ENCODE peak calls at places on chromosomes 2 and 18, in five cellular contexts. Z is IMR-90, L is HCT116, H is adrenal gland, U is K562. J is an unnamed sample.

GRCh38 chr2:23487735-23488492 is 102.9 kb downstream of the KLHL29 start:
- DNase-seq in Z (peak; percentile 83), L (peak; percentile 36), H (no peak), U (no peak), J (no peak)

GRCh38 chr2:174798801-174799200 is 34.5 kb upstream of the CHRNA1 start:
- DNase-seq in Z (no peak), L (no peak), H (no peak), U (no peak), J (no peak)

GRCh38 chr2:126863336-126864015 is 35.2 kb upstream of the TEX51 start:
- DNase-seq in Z (no peak), L (no peak), H (no peak), U (no peak), J (no peak)

GRCh38 chr18:62659698-62660097 is 55.6 kb upstream of the PHLPP1 start:
- DNase-seq in Z (no peak), L (no peak), H (no peak), U (no peak), J (no peak)

GRCh38 chr2:20494246-20494645 is 47.4 kb downstream of the RHOB start:
- DNase-seq in Z (peak; percentile 82), L (no peak), H (no peak), U (no peak), J (no peak)

GRCh38 chr2:112644933-112645395 is 775 bp upstream of the SLC20A1 start:
- DNase-seq in Z (peak; percentile 56), L (no peak), H (no peak), U (no peak), J (no peak)

GRCh38 chr2:25035537-25036220 is 6.2 kb upstream of the EFR3B start:
- DNase-seq in Z (no peak), L (no peak), H (no peak), U (no peak), J (no peak)

GRCh38 chr2:222864296-222864695 is 3.5 kb downstream of the ACSL3 start:
- DNase-seq in Z (peak; percentile 84), L (no peak), H (peak; percentile 46), U (no peak), J (no peak)

GRCh38 chr2:109209412-109209811 is 80.4 kb downstream of the SH3RF3 start:
- DNase-seq in Z (peak; percentile 89), L (no peak), H (peak; percentile 71), U (no peak), J (no peak)

GRCh38 chr18:63314991-63315662 is 4.4 kb downstream of the BCL2 start:
- DNase-seq in Z (no peak), L (no peak), H (no peak), U (no peak), J (no peak)

GRCh38 chr2:207487650-207488315 is 42.0 kb upstream of the CREB1 start:
- DNase-seq in Z (peak; percentile 95), L (peak; percentile 32), H (peak; percentile 16), U (no peak), J (no peak)

GRCh38 chr2:105361132-105361889 is 24.0 kb downstream of the C2orf49 start:
- DNase-seq in Z (no peak), L (no peak), H (no peak), U (no peak), J (no peak)
- H3K36me3 ChIP-seq in Z (peaks cover 67% of the 10 kb centered on the region), L (peaks cover 69% of the 10 kb centered on the region), H (no peaks in the 10 kb centered on the region), U (peaks cover 79% of the 10 kb centered on the region), J (no peaks in the 10 kb centered on the region)

GRCh38 chr2:236287656-236288055 is 23.4 kb upstream of the ASB18 start:
- DNase-seq in Z (no peak), L (no peak), H (no peak), U (no peak), J (no peak)
- TF ChIP-seq POLR2A in Z (no peak), L (no peak), H (no peak), U (no peak), J (no peak)

DNA sequence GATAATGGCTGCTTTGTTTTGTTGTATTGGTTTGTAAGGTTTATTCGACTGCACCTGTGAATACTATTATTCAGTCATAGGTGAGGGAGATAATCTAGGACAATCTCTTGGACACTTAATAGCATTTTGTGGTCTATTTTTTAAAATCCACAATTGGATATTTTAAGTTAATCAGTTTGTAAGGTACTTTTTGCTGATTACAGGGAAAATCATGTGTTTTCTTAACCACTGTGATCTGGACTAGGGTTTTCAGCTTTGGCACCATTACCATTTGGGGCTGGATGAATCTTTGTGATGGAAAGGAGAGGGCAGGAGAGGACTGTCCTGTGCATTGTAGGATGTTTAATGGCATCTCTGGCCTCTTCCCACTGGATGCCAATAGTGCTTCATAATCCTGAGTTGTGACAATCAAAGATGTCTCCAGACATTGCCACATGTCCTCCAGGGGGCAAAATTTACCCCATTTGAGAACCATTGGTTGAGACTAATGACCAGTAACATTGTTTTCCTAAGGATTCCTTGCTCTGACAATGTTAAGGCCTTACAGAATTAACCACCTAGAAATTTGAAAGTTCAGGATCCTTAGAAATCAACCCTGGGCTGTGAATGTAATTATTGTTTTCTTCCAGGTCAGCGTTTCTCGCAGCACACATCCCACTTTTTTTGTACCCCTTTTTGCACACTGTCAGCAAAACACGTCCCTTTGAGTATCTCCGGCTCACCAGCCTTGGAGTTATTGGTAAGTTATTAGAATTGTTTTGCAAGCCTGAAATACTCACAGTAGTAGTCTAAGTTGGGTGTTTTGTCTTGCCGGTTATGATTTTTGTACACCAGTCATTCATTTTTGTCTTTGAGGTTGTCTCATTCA is 15.6 kb downstream of the CNOT9 start:
- DNase-seq in Z (no peak), L (no peak), H (no peak), U (no peak), J (no peak)
- H3K36me3 ChIP-seq in Z (peaks cover 32% of the 10 kb centered on the region), L (peaks cover 29% of the 10 kb centered on the region), H (no peaks in the 10 kb centered on the region), U (peaks cover 70% of the 10 kb centered on the region), J (peaks cover 2% of the 10 kb centered on the region)

GRCh38 chr2:191692502-191693115 is 14.7 kb downstream of the NABP1 start:
- DNase-seq in Z (no peak), L (no peak), H (no peak), U (no peak), J (no peak)

GRCh38 chr2:191693778-191694177 is 15.8 kb downstream of the NABP1 start:
- DNase-seq in Z (no peak), L (no peak), H (no peak), U (no peak), J (no peak)

GRCh38 chr2:191696960-191697359 is 19.0 kb downstream of the NABP1 start:
- DNase-seq in Z (no peak), L (no peak), H (no peak), U (no peak), J (no peak)

GRCh38 chr2:191693151-191693550 is 15.2 kb downstream of the NABP1 start:
- DNase-seq in Z (no peak), L (no peak), H (no peak), U (no peak), J (no peak)

GRCh38 chr2:191696001-191696400 is 18.1 kb downstream of the NABP1 start:
- DNase-seq in Z (peak; percentile 97), L (no peak), H (peak; percentile 88), U (no peak), J (peak; percentile 17)
- TF ChIP-seq POLR2A in Z (no peak), L (no peak), H (no peak), U (no peak), J (no peak)

GRCh38 chr2:43566461-43566729 is 29.4 kb downstream of the THADA start:
- DNase-seq in Z (no peak), L (no peak), H (no peak), U (no peak), J (no peak)
- H3K36me3 ChIP-seq in Z (peaks cover 7% of the 10 kb centered on the region), L (peaks cover 1% of the 10 kb centered on the region), H (no peaks in the 10 kb centered on the region), U (peaks cover 46% of the 10 kb centered on the region), J (peaks cover 17% of the 10 kb centered on the region)

GRCh38 chr2:219430633-219431615 is 3.7 kb upstream of the SPEG start:
- DNase-seq in Z (peak; percentile 55), L (no peak), H (no peak), U (no peak), J (no peak)

GRCh38 chr2:219428469-219428868 is 6.2 kb upstream of the SPEG start:
- DNase-seq in Z (no peak), L (no peak), H (no peak), U (no peak), J (no peak)

GRCh38 chr2:219433666-219434467 is 776 bp upstream of the SPEG start:
- DNase-seq in Z (peak; percentile 71), L (peak; percentile 69), H (peak; percentile 18), U (peak; percentile 72), J (peak; percentile 57)

GRCh38 chr2:219426534-219427136 is 8.0 kb upstream of the SPEG start:
- DNase-seq in Z (no peak), L (no peak), H (no peak), U (no peak), J (peak; percentile 7)

GRCh38 chr2:219429958-219430586 is 4.6 kb upstream of the SPEG start:
- DNase-seq in Z (no peak), L (no peak), H (no peak), U (no peak), J (no peak)
- TF ChIP-seq POLR2A in Z (no peak), L (no peak), H (no peak), U (no peak), J (no peak)

GRCh38 chr2:47173986-47174730 is 19.1 kb upstream of the STPG4 start:
- DNase-seq in Z (no peak), L (no peak), H (no peak), U (no peak), J (no peak)

GRCh38 chr2:47174731-47175361 is 19.7 kb upstream of the STPG4 start:
- DNase-seq in Z (peak; percentile 62), L (peak; percentile 52), H (peak; percentile 60), U (peak; percentile 31), J (peak; percentile 82)

GRCh38 chr2:47172156-47172921 is 17.2 kb upstream of the STPG4 start:
- DNase-seq in Z (no peak), L (no peak), H (peak; percentile 60), U (no peak), J (no peak)

GRCh38 chr2:47169784-47170183 is 14.7 kb upstream of the STPG4 start:
- DNase-seq in Z (no peak), L (no peak), H (no peak), U (no peak), J (no peak)

DNA sequence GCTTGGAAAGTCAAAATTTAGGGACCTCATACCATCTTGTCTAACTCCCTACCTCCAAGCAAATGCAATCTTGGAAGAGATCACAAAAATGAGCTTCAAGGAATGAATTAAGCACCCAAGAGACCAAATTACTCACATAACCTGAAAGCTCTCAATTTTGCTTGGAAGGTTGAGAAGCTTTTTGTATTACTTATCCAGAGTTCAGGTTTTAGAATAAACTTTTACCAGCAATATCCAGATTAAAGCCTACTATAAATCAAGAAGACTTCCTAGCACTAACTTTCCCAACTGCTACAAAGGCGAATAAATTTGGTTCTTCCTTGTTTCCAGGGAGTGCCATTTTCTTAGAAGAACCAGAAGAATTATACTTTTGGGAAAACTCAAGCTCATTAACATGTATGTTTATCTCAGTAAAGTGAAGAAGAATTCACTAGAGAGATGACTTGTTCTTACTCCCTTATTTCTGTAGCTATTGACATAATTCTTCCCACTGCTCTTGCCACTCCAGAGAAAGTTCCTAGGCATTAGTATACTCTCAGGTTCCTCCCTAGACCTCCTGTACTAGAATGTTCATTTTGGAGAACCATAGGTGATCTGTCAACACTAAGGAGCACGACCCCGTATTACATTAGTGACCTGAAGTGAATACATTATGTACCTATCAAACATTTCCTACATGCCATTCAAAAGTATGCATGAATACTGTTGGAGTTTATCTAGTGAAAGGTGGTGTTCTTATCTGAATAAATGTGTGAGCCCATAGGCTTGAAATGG is 18.0 kb upstream of the STPG4 start:
- DNase-seq in Z (no peak), L (no peak), H (no peak), U (no peak), J (no peak)
- H3K36me3 ChIP-seq in Z (peaks cover 17% of the 10 kb centered on the region), L (peaks cover 40% of the 10 kb centered on the region), H (no peaks in the 10 kb centered on the region), U (peaks cover 60% of the 10 kb centered on the region), J (no peaks in the 10 kb centered on the region)